ENCODE peak calls at places on chromosomes 2 and 18, in four cellular contexts. I, E, C and S are unnamed samples.

GRCh38 chr2:134762508-134762907 is 43.7 kb upstream of the TMEM163 start:
- DNase-seq in E (no peak), I (no peak), C (no peak), S (no peak)

GRCh38 chr2:199458806-199459285 is 1.1 kb upstream of the SATB2 start:
- DNase-seq in E (no peak), I (no peak), C (peak), S (no peak)

GRCh38 chr2:134002391-134002790 is 251.5 kb upstream of the MGAT5 start:
- DNase-seq in C (peak), I (no peak), E (no peak), S (no peak)

GRCh38 chr2:207505728-207506127 is 24.0 kb upstream of the CREB1 start:
- DNase-seq in C (peak), I (peak), E (no peak), S (no peak)

GRCh38 chr18:506801-507200 is 6.3 kb upstream of the COLEC12 start:
- DNase-seq in I (no peak), C (no peak), E (no peak), S (no peak)

GRCh38 chr2:231464576-231465540 is 574 bp upstream of the NCL start:
- DNase-seq in C (no peak), E (peak), I (peak), S (peak)

GRCh38 chr2:69902213-69902922 is 8.6 kb downstream of the SNRNP27 start:
- DNase-seq in I (no peak), C (no peak), E (no peak), S (no peak)

GRCh38 chr2:120231564-120231973 is 8.4 kb upstream of the TMEM185B start:
- DNase-seq in E (no peak), C (no peak), I (no peak), S (no peak)

GRCh38 chr18:78984941-78985784 is 5.5 kb downstream of the SALL3 start:
- DNase-seq in C (no peak), I (peak), E (no peak), S (peak)

GRCh38 chr2:55796121-55796520 is 102.5 kb upstream of the PNPT1 start:
- DNase-seq in C (no peak), I (no peak), E (no peak), S (no peak)

GRCh38 chr18:64295839-64296238 is 147.0 kb upstream of the LINC00305 start:
- DNase-seq in I (no peak), C (no peak), E (no peak), S (no peak)

GRCh38 chr2:216691210-216691741 is 4.1 kb downstream of the IGFBP5 start:
- DNase-seq in I (peak), C (peak), E (peak), S (peak)

GRCh38 chr2:55958756-55959155 is 35.2 kb upstream of the EFEMP1 start:
- DNase-seq in C (no peak), I (no peak), E (no peak), S (no peak)

GRCh38 chr2:49831698-49832367 is 677.5 kb upstream of the FSHR start:
- DNase-seq in I (no peak), E (no peak), C (no peak), S (no peak)
- TF ChIP-seq BHLHE40 in I (no peak), E (no peak), C (no peak), S (no peak)

GRCh38 chr2:38466849-38467767 is 90.0 kb upstream of the ATL2 start:
- DNase-seq in C (peak), I (no peak), E (no peak), S (no peak)

GRCh38 chr2:38463752-38464151 is 86.7 kb upstream of the ATL2 start:
- DNase-seq in C (no peak), E (no peak), I (no peak), S (no peak)

GRCh38 chr2:38466409-38466808 is 89.3 kb upstream of the ATL2 start:
- DNase-seq in I (no peak), C (no peak), E (no peak), S (no peak)

GRCh38 chr2:38464971-38465788 is 88.1 kb upstream of the ATL2 start:
- DNase-seq in I (no peak), C (no peak), E (no peak), S (no peak)

GRCh38 chr2:38465789-38466127 is 88.7 kb upstream of the ATL2 start:
- DNase-seq in E (peak), I (peak), C (peak), S (peak)
- TF ChIP-seq BHLHE40 in E (no peak), I (no peak), C (no peak), S (no peak)

GRCh38 chr2:9021563-9022211 is 18.2 kb upstream of the MBOAT2 start:
- DNase-seq in E (no peak), C (no peak), I (no peak), S (no peak)

GRCh38 chr2:9020267-9020666 is 16.8 kb upstream of the MBOAT2 start:
- DNase-seq in I (no peak), C (no peak), E (no peak), S (no peak)

GRCh38 chr2:9025746-9026145 is 22.3 kb upstream of the MBOAT2 start:
- DNase-seq in C (no peak), I (no peak), E (no peak), S (no peak)

GRCh38 chr2:9027884-9028283 is 24.4 kb upstream of the MBOAT2 start:
- DNase-seq in E (no peak), C (no peak), I (no peak), S (no peak)

DNA sequence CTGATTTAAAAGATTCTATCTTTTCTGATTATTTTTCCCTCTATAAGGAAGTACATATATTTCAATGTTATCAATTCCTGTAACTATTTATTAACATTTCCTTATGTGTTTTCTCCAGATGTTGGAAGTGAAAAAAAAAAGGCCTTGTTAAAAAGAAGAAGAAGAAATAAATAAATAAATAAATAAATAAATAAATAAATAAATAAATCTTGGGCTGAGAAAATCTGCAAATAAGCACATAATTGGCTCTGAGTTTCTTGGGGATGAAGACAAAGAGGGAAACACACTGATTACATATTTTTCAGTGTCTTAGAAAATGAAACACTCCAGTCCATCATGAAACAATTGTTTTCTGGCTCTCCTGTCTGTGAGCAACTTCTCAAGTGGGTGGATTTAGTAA is 21.1 kb upstream of the MBOAT2 start:
- DNase-seq in C (no peak), I (no peak), E (no peak), S (no peak)
- TF ChIP-seq BHLHE40 in C (no peak), I (no peak), E (no peak), S (no peak)

DNA sequence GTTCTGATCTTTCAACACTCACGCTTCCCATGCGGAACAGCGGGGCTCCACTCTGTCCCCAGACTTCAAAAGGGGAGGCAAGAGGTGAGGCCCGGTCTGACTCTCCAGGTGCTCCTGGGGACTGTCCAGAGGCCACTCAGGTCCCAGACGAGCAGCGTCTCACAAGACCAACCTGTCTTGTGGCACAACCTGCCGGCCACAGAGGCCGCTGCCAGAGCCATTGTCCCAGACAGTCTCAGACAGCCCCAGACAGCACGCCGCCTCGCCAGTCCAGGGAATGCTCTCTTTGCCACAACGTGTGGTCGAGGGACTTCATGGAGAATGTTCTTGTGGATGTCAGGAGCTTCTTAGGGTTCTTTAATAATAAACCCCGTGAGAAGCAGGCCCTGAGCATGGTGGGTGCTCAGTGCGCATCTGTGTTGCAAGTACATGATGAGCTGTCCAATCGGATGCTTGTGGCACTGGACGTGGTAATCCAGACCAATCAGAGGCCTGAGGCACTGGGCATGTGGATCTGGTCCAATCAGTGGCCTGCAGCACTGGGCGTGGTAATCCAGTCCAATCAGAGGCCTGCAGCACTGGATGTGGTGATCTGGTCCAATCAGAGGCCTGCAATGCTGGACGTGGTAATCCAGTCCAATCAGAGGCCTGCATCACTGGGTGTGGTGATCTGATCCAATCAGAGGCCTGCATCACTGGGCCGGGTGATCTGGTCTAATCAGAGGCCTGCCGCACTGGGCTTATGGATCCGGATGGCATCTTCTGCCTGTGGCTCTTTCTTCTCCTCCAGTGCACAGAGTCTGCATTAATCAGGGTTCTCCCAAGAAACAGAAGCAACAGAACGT is 76.4 kb downstream of the TMEM18 start:
- DNase-seq in E (peak), I (no peak), C (no peak), S (no peak)
- TF ChIP-seq BHLHE40 in E (no peak), I (no peak), C (no peak), S (no peak)

DNA sequence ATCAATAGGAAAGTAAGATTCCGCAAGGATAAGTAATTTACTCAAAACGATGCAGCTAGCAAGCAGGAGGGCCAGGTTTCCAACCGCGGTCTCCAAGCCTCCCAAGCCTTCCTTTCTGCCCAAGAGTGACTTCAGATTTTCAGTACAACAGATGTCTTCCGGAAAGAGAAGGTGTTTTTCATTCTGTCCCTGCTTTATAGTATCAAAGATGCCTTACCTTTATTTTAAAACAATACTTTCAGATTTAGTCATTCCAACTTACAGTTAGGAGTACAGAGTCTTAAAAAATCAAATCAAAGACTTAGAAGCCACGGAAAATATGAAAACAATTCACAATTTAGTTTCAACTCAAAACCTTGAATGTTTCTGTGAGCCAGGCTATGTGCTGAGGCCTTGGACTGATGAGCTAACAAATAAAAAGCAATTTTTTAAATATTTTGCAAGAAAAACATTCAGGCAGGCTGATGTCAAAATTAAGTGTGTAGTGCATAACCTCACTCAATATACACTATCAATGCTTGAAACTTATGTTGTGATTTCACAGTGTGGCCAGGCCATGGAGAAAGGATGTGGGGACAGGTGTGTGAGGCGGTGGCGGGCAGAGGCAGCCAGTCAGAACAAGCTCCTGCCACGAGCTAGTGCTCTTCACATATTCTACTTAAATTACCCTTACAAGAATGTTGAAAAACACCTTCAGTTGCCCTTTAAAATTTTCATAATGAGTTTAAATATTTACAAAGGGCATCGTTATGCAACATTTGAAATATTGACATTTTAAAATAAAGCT is 43.4 kb downstream of the CYB5A start:
- DNase-seq in E (no peak), C (no peak), I (no peak), S (no peak)
- TF ChIP-seq BHLHE40 in E (no peak), C (no peak), I (no peak), S (no peak)

GRCh38 chr2:178199334-178199733 is 5.0 kb downstream of the OSBPL6 start:
- DNase-seq in I (no peak), C (no peak), E (no peak), S (no peak)

GRCh38 chr2:178204987-178205386 is 10.7 kb downstream of the OSBPL6 start:
- DNase-seq in C (no peak), I (no peak), E (no peak), S (no peak)

GRCh38 chr2:178205853-178206516 is 11.7 kb downstream of the OSBPL6 start:
- DNase-seq in C (peak), I (no peak), E (no peak), S (no peak)

GRCh38 chr2:178200331-178200730 is 6.0 kb downstream of the OSBPL6 start:
- DNase-seq in I (no peak), E (no peak), C (no peak), S (no peak)

DNA sequence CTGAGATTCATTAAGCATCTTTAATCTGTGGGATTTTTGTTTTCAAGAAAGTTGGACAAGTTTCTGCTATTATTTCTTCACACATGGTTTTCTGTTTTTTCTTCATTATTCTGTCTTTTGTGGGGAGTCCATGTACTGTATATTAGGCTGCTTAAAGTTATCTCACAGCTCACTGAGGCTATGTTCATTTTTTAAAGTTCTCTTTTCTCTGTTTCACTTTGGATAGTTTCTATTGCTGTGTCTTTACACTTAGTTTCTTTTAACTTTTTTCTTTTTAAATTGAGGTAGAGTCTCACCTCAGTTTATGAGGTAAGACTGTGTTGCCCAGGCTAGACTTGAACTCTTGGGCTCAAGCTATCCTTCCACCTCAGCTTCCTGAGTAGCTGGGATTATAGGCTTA is 8.6 kb downstream of the OSBPL6 start:
- DNase-seq in C (no peak), E (no peak), I (no peak), S (no peak)
- TF ChIP-seq BHLHE40 in C (no peak), E (no peak), I (no peak), S (no peak)

GRCh38 chr2:156242874-156243273 is 89.6 kb downstream of the NR4A2 start:
- DNase-seq in C (no peak), E (no peak), I (no peak), S (no peak)
- TF ChIP-seq BHLHE40 in C (no peak), E (no peak), I (no peak), S (no peak)

DNA sequence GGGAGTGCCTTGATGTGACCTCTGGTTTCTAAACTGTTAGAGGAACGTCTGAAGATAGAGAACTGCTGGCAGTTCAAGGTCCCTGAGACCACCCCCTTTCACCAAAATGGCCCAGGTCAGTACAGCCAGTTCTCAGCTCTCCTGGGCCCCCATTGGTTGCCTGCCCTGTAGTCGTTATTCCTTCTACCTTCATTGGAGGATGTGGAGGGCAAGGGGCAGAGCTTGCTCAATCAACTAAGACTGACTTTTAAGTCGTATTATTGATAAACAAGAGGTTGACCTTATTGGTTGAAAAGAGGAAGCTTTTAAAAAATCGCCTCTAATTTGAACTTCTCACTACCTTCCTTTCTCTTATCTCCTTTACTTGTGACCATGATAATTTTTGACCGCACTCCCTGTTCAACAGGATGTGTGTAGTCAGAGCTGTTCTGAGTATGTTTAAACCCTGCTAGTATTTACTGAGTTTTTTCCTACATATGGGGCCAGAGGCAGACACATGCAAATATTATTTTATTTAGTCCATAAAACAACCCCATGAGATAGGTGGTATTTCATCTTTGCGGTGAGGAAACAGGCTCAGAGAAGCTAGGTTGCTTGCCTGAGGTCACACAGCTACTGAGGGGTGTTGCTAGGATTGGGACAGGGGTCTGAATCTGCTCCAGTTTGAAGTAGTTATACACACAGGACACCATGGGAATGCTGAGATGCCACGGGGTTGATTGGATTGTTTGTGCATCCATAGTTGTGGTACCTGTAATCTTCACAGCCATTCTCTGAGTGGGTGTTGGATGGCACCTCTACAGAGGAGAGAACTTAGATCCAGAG is 65.9 kb downstream of the TMEM247 start:
- DNase-seq in C (no peak), E (peak), I (no peak), S (no peak)
- TF ChIP-seq BHLHE40 in C (no peak), E (no peak), I (no peak), S (no peak)

DNA sequence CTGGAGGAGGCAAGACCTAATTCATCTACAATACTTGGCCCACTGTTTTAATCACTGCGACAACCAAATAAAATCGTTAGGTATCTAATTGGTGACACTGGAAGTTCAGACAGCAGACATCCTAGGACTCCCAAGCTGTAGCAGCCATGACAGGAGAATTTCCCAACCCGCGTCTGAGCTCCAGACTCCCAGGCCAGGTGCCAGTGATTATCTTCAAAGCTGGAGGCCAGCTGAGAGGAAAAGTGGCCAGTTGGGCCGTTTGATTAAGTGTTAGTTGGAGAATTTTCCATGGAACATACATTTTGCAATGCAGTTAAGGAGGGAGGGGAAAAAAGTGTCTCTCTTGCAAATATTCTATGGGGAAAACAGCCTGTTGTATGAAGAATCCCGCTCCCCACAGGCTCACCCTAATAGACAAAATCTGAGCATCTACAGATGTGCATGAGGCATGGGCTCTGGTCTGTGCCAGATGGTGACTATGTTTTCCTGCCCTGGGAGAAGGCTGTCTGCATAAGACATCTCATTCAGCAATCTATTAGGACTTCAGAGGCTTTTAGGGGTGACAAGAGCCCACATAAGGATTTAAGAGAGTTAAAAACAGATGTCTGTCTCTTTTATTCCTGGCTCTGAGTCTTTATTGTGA is 92.3 kb upstream of the SLC35G4 start:
- DNase-seq in I (no peak), E (no peak), C (no peak), S (no peak)
- TF ChIP-seq BHLHE40 in I (no peak), E (no peak), C (no peak), S (no peak)

GRCh38 chr2:54060000-54060399 is 55.4 kb upstream of the ACYP2 start:
- DNase-seq in E (no peak), I (no peak), C (peak), S (no peak)
- TF ChIP-seq BHLHE40 in E (no peak), I (no peak), C (no peak), S (no peak)